ENCODE peak calls at places on chromosome 9, in five cellular contexts. One of them, this sample, is unnamed.

GRCh38 chr9:133460405-133461175 is 812 bp downstream of the CACFD1 start:
- DNase-seq in tibial nerve: peak; percentile 33
- DNase-seq in GM23248: peak; percentile 37
- DNase-seq in colonic mucosa: peak; percentile 91
- DNase-seq in psoas muscle: no peak
- DNase-seq in this sample: peak; percentile 4

GRCh38 chr9:19085295-19085694 is 17.4 kb downstream of the HAUS6 start:
- DNase-seq in tibial nerve: no peak
- DNase-seq in GM23248: peak; percentile 33
- DNase-seq in colonic mucosa: no peak
- DNase-seq in psoas muscle: no peak
- DNase-seq in this sample: peak; percentile 35

GRCh38 chr9:37486616-37487544 is 1.1 kb downstream of the POLR1E start:
- DNase-seq in tibial nerve: no peak
- DNase-seq in GM23248: peak; percentile 98
- DNase-seq in colonic mucosa: no peak
- DNase-seq in psoas muscle: peak; percentile 54
- DNase-seq in this sample: peak; percentile 91

GRCh38 chr9:117706421-117707150 is 2.4 kb downstream of the TLR4 start:
- DNase-seq in tibial nerve: no peak
- DNase-seq in GM23248: peak; percentile 33
- DNase-seq in colonic mucosa: no peak
- DNase-seq in psoas muscle: no peak
- DNase-seq in this sample: no peak

GRCh38 chr9:130824079-130824478 is 11.0 kb upstream of the ABL1 start:
- DNase-seq in tibial nerve: no peak
- DNase-seq in GM23248: no peak
- DNase-seq in colonic mucosa: no peak
- DNase-seq in psoas muscle: no peak
- DNase-seq in this sample: no peak

GRCh38 chr9:121394292-121394691 is 24.2 kb upstream of the STOM start:
- DNase-seq in tibial nerve: no peak
- DNase-seq in GM23248: no peak
- DNase-seq in colonic mucosa: no peak
- DNase-seq in psoas muscle: no peak
- DNase-seq in this sample: no peak

GRCh38 chr9:33813712-33814641 is 3.0 kb upstream of the UBE2R2 start:
- DNase-seq in tibial nerve: no peak
- DNase-seq in GM23248: peak; percentile 92
- DNase-seq in colonic mucosa: no peak
- DNase-seq in psoas muscle: no peak
- DNase-seq in this sample: peak; percentile 86

GRCh38 chr9:97419315-97419867 is 7.5 kb downstream of the TDRD7 start:
- DNase-seq in tibial nerve: no peak
- DNase-seq in GM23248: peak; percentile 76
- DNase-seq in colonic mucosa: peak; percentile 62
- DNase-seq in psoas muscle: no peak
- DNase-seq in this sample: peak; percentile 30

GRCh38 chr9:72952914-72953313 is at the start of gene ALDH1A1:
- DNase-seq in tibial nerve: no peak
- DNase-seq in GM23248: no peak
- DNase-seq in colonic mucosa: peak; percentile 63
- DNase-seq in psoas muscle: no peak
- DNase-seq in this sample: no peak

GRCh38 chr9:75452512-75452911 is 364.2 kb downstream of the OSTF1 start:
- DNase-seq in tibial nerve: no peak
- DNase-seq in GM23248: no peak
- DNase-seq in colonic mucosa: no peak
- DNase-seq in psoas muscle: no peak
- DNase-seq in this sample: no peak

GRCh38 chr9:27118916-27119315 is 9.9 kb downstream of the TEK start:
- DNase-seq in tibial nerve: no peak
- DNase-seq in GM23248: peak; percentile 73
- DNase-seq in colonic mucosa: no peak
- DNase-seq in psoas muscle: no peak
- DNase-seq in this sample: peak; percentile 47

GRCh38 chr9:120445974-120446373 is 134.0 kb downstream of the CDK5RAP2 start:
- DNase-seq in tibial nerve: no peak
- DNase-seq in GM23248: no peak
- DNase-seq in colonic mucosa: no peak
- DNase-seq in psoas muscle: no peak
- DNase-seq in this sample: no peak

GRCh38 chr9:94175669-94176068 is 83.4 kb upstream of the ZNF169 start:
- DNase-seq in tibial nerve: no peak
- DNase-seq in GM23248: no peak
- DNase-seq in colonic mucosa: no peak
- DNase-seq in psoas muscle: no peak
- DNase-seq in this sample: no peak

GRCh38 chr9:87093777-87094176 is 146.5 kb upstream of the GAS1 start:
- DNase-seq in tibial nerve: no peak
- DNase-seq in GM23248: no peak
- DNase-seq in colonic mucosa: no peak
- DNase-seq in psoas muscle: no peak
- DNase-seq in this sample: no peak

GRCh38 chr9:121692606-121693505 is 41.4 kb downstream of the DAB2IP start:
- DNase-seq in tibial nerve: no peak
- DNase-seq in GM23248: peak; percentile 53
- DNase-seq in colonic mucosa: no peak
- DNase-seq in psoas muscle: peak; percentile 50
- DNase-seq in this sample: peak; percentile 65

GRCh38 chr9:95009459-95009858 is 283.0 kb downstream of the AOPEP start:
- DNase-seq in tibial nerve: no peak
- DNase-seq in GM23248: no peak
- DNase-seq in colonic mucosa: no peak
- DNase-seq in psoas muscle: no peak
- DNase-seq in this sample: peak; percentile 38

GRCh38 chr9:35558185-35558584 is 46.9 kb upstream of the TESK1 start:
- DNase-seq in tibial nerve: no peak
- DNase-seq in GM23248: no peak
- DNase-seq in colonic mucosa: no peak
- DNase-seq in psoas muscle: no peak
- DNase-seq in this sample: no peak

GRCh38 chr9:133044661-133045060 is 13.9 kb downstream of the GTF3C5 start:
- DNase-seq in tibial nerve: no peak
- DNase-seq in GM23248: no peak
- DNase-seq in colonic mucosa: no peak
- DNase-seq in psoas muscle: no peak
- DNase-seq in this sample: no peak

GRCh38 chr9:99947395-99947794 is 40.9 kb downstream of the STX17 start:
- DNase-seq in tibial nerve: no peak
- DNase-seq in GM23248: no peak
- DNase-seq in colonic mucosa: no peak
- DNase-seq in psoas muscle: no peak
- DNase-seq in this sample: no peak

GRCh38 chr9:136996361-136997281 is at the start of gene CLIC3:
- DNase-seq in tibial nerve: no peak
- DNase-seq in GM23248: peak; percentile 69
- DNase-seq in colonic mucosa: peak; percentile 81
- DNase-seq in psoas muscle: no peak
- DNase-seq in this sample: no peak

GRCh38 chr9:29437515-29437914 is 1864.2 kb upstream of the C9orf72 start:
- DNase-seq in tibial nerve: no peak
- DNase-seq in GM23248: no peak
- DNase-seq in colonic mucosa: no peak
- DNase-seq in psoas muscle: no peak
- DNase-seq in this sample: no peak

GRCh38 chr9:108951578-108951977 is 17.4 kb downstream of the ABITRAM start:
- DNase-seq in tibial nerve: no peak
- DNase-seq in GM23248: no peak
- DNase-seq in colonic mucosa: no peak
- DNase-seq in psoas muscle: no peak
- DNase-seq in this sample: no peak

GRCh38 chr9:78267889-78268288 is 29.0 kb upstream of the PSAT1 start:
- DNase-seq in tibial nerve: no peak
- DNase-seq in GM23248: no peak
- DNase-seq in colonic mucosa: no peak
- DNase-seq in psoas muscle: no peak
- DNase-seq in this sample: no peak

GRCh38 chr9:38176256-38176655 is 107.2 kb upstream of the SHB start:
- DNase-seq in tibial nerve: no peak
- DNase-seq in GM23248: no peak
- DNase-seq in colonic mucosa: no peak
- DNase-seq in psoas muscle: no peak
- DNase-seq in this sample: no peak

GRCh38 chr9:28598396-28598795 is 1025.1 kb upstream of the C9orf72 start:
- DNase-seq in tibial nerve: no peak
- DNase-seq in GM23248: no peak
- DNase-seq in colonic mucosa: no peak
- DNase-seq in psoas muscle: no peak
- DNase-seq in this sample: no peak

GRCh38 chr9:84862786-84863185 is 193.3 kb downstream of the NTRK2 start:
- DNase-seq in tibial nerve: no peak
- DNase-seq in GM23248: peak; percentile 81
- DNase-seq in colonic mucosa: no peak
- DNase-seq in psoas muscle: no peak
- DNase-seq in this sample: peak; percentile 16

GRCh38 chr9:18705763-18706372 is 231.9 kb downstream of the ADAMTSL1 start:
- DNase-seq in tibial nerve: no peak
- DNase-seq in GM23248: no peak
- DNase-seq in colonic mucosa: no peak
- DNase-seq in psoas muscle: no peak
- DNase-seq in this sample: no peak

GRCh38 chr9:91421022-91421765 is 2.4 kb downstream of the NFIL3 start:
- DNase-seq in tibial nerve: no peak
- DNase-seq in GM23248: peak; percentile 66
- DNase-seq in colonic mucosa: peak; percentile 43
- DNase-seq in psoas muscle: peak; percentile 48
- DNase-seq in this sample: peak; percentile 83

GRCh38 chr9:26673276-26673675 is 219.3 kb downstream of the CAAP1 start:
- DNase-seq in tibial nerve: no peak
- DNase-seq in GM23248: no peak
- DNase-seq in colonic mucosa: no peak
- DNase-seq in psoas muscle: no peak
- DNase-seq in this sample: no peak

GRCh38 chr9:135381911-135382310 is 97.7 kb upstream of the PPP1R26 start:
- DNase-seq in tibial nerve: no peak
- DNase-seq in GM23248: no peak
- DNase-seq in colonic mucosa: no peak
- DNase-seq in psoas muscle: no peak
- DNase-seq in this sample: no peak

GRCh38 chr9:135379540-135380267 is 99.9 kb upstream of the PPP1R26 start:
- DNase-seq in tibial nerve: no peak
- DNase-seq in GM23248: peak; percentile 19
- DNase-seq in colonic mucosa: no peak
- DNase-seq in psoas muscle: no peak
- DNase-seq in this sample: no peak

GRCh38 chr9:135377431-135377830 is 102.2 kb upstream of the PPP1R26 start:
- DNase-seq in tibial nerve: no peak
- DNase-seq in GM23248: no peak
- DNase-seq in colonic mucosa: no peak
- DNase-seq in psoas muscle: no peak
- DNase-seq in this sample: no peak

GRCh38 chr9:135378751-135379150 is 100.8 kb upstream of the PPP1R26 start:
- DNase-seq in tibial nerve: no peak
- DNase-seq in GM23248: no peak
- DNase-seq in colonic mucosa: no peak
- DNase-seq in psoas muscle: no peak
- DNase-seq in this sample: no peak

GRCh38 chr9:135380321-135380960 is 99.1 kb upstream of the PPP1R26 start:
- DNase-seq in tibial nerve: no peak
- DNase-seq in GM23248: no peak
- DNase-seq in colonic mucosa: no peak
- DNase-seq in psoas muscle: no peak
- DNase-seq in this sample: no peak
- H3K9me3 ChIP-seq in tibial nerve: no peaks in the 10 kb centered on the region
- H3K9me3 ChIP-seq in GM23248: no peaks in the 10 kb centered on the region
- H3K9me3 ChIP-seq in colonic mucosa: no peaks in the 10 kb centered on the region
- H3K9me3 ChIP-seq in psoas muscle: peaks cover 4% of the 10 kb centered on the region
- H3K9me3 ChIP-seq in this sample: peaks cover 10% of the 10 kb centered on the region

GRCh38 chr9:107175826-107176500 is 107.1 kb upstream of the RAD23B start:
- DNase-seq in tibial nerve: no peak
- DNase-seq in GM23248: peak; percentile 76
- DNase-seq in colonic mucosa: no peak
- DNase-seq in psoas muscle: no peak
- DNase-seq in this sample: no peak
- H3K4me1 ChIP-seq in tibial nerve: no peaks in the 10 kb centered on the region
- H3K4me1 ChIP-seq in GM23248: peaks cover 40% of the 10 kb centered on the region
- H3K4me1 ChIP-seq in colonic mucosa: no peaks in the 10 kb centered on the region
- H3K4me1 ChIP-seq in psoas muscle: peaks cover 39% of the 10 kb centered on the region
- H3K4me1 ChIP-seq in this sample: peaks cover 47% of the 10 kb centered on the region

DNA sequence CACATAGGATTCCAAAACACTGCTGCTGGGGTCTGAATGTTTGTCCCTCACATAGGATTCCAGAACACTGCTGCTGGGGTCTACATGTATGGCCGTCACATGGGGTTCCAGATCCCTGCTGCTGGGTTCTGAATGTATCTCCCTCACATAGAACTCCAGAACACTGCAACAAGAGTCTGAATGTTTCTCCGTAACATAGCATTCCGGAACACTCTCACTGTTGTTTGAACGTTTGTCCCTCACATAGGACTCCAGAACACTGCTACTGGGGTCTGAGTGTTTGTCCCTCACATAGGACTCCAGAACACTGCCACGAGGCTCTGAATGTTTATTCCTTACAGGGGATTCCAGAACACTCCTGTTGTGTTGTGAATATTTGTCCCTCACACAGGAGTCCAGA is 216.8 kb downstream of the FOXD4L6 start:
- DNase-seq in tibial nerve: no peak
- DNase-seq in GM23248: no peak
- DNase-seq in colonic mucosa: no peak
- DNase-seq in psoas muscle: no peak
- DNase-seq in this sample: no peak
- H3K9me3 ChIP-seq in tibial nerve: peaks cover 12% of the 10 kb centered on the region
- H3K9me3 ChIP-seq in GM23248: peaks cover 4% of the 10 kb centered on the region
- H3K9me3 ChIP-seq in colonic mucosa: peaks cover 21% of the 10 kb centered on the region
- H3K9me3 ChIP-seq in psoas muscle: peaks cover 90% of the 10 kb centered on the region
- H3K9me3 ChIP-seq in this sample: peaks cover 61% of the 10 kb centered on the region

GRCh38 chr9:14027114-14027812 is 286.7 kb downstream of the NFIB start:
- DNase-seq in tibial nerve: no peak
- DNase-seq in GM23248: no peak
- DNase-seq in colonic mucosa: peak; percentile 22
- DNase-seq in psoas muscle: peak; percentile 35
- DNase-seq in this sample: no peak
- H3K4me1 ChIP-seq in tibial nerve: no peaks in the 10 kb centered on the region
- H3K4me1 ChIP-seq in GM23248: peaks cover 9% of the 10 kb centered on the region
- H3K4me1 ChIP-seq in colonic mucosa: no peaks in the 10 kb centered on the region
- H3K4me1 ChIP-seq in psoas muscle: peaks cover 36% of the 10 kb centered on the region
- H3K4me1 ChIP-seq in this sample: peaks cover 10% of the 10 kb centered on the region

GRCh38 chr9:8362250-8362649 is 562.7 kb upstream of the DMAC1 start:
- DNase-seq in tibial nerve: no peak
- DNase-seq in GM23248: no peak
- DNase-seq in colonic mucosa: no peak
- DNase-seq in psoas muscle: no peak
- DNase-seq in this sample: no peak

GRCh38 chr9:8351431-8351830 is 551.9 kb upstream of the DMAC1 start:
- DNase-seq in tibial nerve: no peak
- DNase-seq in GM23248: no peak
- DNase-seq in colonic mucosa: no peak
- DNase-seq in psoas muscle: no peak
- DNase-seq in this sample: no peak

GRCh38 chr9:8361364-8361763 is 561.8 kb upstream of the DMAC1 start:
- DNase-seq in tibial nerve: no peak
- DNase-seq in GM23248: no peak
- DNase-seq in colonic mucosa: no peak
- DNase-seq in psoas muscle: no peak
- DNase-seq in this sample: no peak

GRCh38 chr9:8356406-8356805 is 556.8 kb upstream of the DMAC1 start:
- DNase-seq in tibial nerve: no peak
- DNase-seq in GM23248: no peak
- DNase-seq in colonic mucosa: no peak
- DNase-seq in psoas muscle: no peak
- DNase-seq in this sample: no peak
- H3K9me3 ChIP-seq in tibial nerve: no peaks in the 10 kb centered on the region
- H3K9me3 ChIP-seq in GM23248: no peaks in the 10 kb centered on the region
- H3K9me3 ChIP-seq in colonic mucosa: no peaks in the 10 kb centered on the region
- H3K9me3 ChIP-seq in psoas muscle: no peaks in the 10 kb centered on the region
- H3K9me3 ChIP-seq in this sample: no peaks in the 10 kb centered on the region

GRCh38 chr9:110258671-110259070 is 2.4 kb upstream of the TXN start:
- DNase-seq in tibial nerve: no peak
- DNase-seq in GM23248: no peak
- DNase-seq in colonic mucosa: no peak
- DNase-seq in psoas muscle: no peak
- DNase-seq in this sample: no peak
- H3K4me1 ChIP-seq in tibial nerve: no peaks in the 10 kb centered on the region
- H3K4me1 ChIP-seq in GM23248: peaks cover 39% of the 10 kb centered on the region
- H3K4me1 ChIP-seq in colonic mucosa: peaks cover 8% of the 10 kb centered on the region
- H3K4me1 ChIP-seq in psoas muscle: peaks cover 14% of the 10 kb centered on the region
- H3K4me1 ChIP-seq in this sample: peaks cover 44% of the 10 kb centered on the region